ENCODE peak calls at places on chromosomes 6 and 20, in ten cellular contexts. Y is NCI-H1105, J is cardiac fibroblast, W is SK-N-SH, Z is trophoblast cell, G is HEK293T, D is HCEC 1CT, B is GM04503, N is NCI-H1092, S is activated T-cell treated with anti-CD3 and anti-CD28 coated beads for 1 hour. H is an unnamed sample.

GRCh38 chr6:132669690-132670291 is 10.8 kb upstream of the TAAR1 start:
- DNase-seq in S (no peak), Z (no peak), Y (peak; percentile 34), N (no peak), B (peak; percentile 2), D (peak; percentile 54), J (peak; percentile 67), W (peak; percentile 8), G (peak; percentile 50), H (no peak)

GRCh38 chr6:99606670-99607415 is at the start of gene PRDM13:
- DNase-seq in Y (no peak), S (no peak), Z (no peak), W (no peak), G (no peak), B (no peak), N (no peak), J (no peak), D (no peak), H (no peak)

GRCh38 chr6:7230327-7230691 is 82.7 kb downstream of the SSR1 start:
- DNase-seq in W (no peak), Y (no peak), J (no peak), S (no peak), D (no peak), Z (no peak), G (no peak), B (no peak), N (no peak), H (no peak)

GRCh38 chr20:2102585-2103453 is 1.2 kb downstream of the STK35 start:
- DNase-seq in G (peak; percentile 87), Z (peak; percentile 82), W (peak; percentile 97), N (peak; percentile 89), S (peak; percentile 77), J (peak; percentile 92), D (peak; percentile 77), Y (peak; percentile 82), B (no peak), H (peak; percentile 75)

GRCh38 chr6:28542440-28543293 is 17.0 kb downstream of the GPX5 start:
- DNase-seq in S (peak; percentile 41), B (peak; percentile 42), W (peak; percentile 72), Y (peak; percentile 83), D (peak; percentile 75), J (peak; percentile 93), G (peak; percentile 81), Z (peak; percentile 81), N (peak; percentile 20), H (peak; percentile 77)

GRCh38 chr20:11387189-11387754 is 530.4 kb upstream of the BTBD3 start:
- DNase-seq in N (no peak), S (no peak), Z (peak; percentile 73), G (no peak), D (peak; percentile 51), W (no peak), J (peak; percentile 89), Y (no peak), B (peak; percentile 71), H (no peak)

GRCh38 chr6:121247386-121247785 is 86.9 kb downstream of the TBC1D32 start:
- DNase-seq in Y (no peak), W (no peak), D (peak; percentile 28), J (peak; percentile 31), Z (no peak), N (no peak), S (no peak), G (no peak), B (no peak), H (no peak)

GRCh38 chr6:30060634-30060981 is 457 bp upstream of the POLR1H start:
- DNase-seq in S (no peak), W (no peak), B (no peak), D (no peak), G (peak; percentile 36), N (no peak), Z (no peak), Y (no peak), J (peak; percentile 51), H (peak; percentile 16)

GRCh38 chr6:32177182-32177787 is 920 bp upstream of the RNF5 start:
- DNase-seq in S (no peak), Z (no peak), D (no peak), N (peak; percentile 44), J (no peak), Y (peak; percentile 86), W (peak; percentile 55), G (no peak), B (no peak), H (peak; percentile 69)

H was measured in BE2C.